ENCODE peak calls at places on chromosome X, in ten cellular contexts. One of them, this sample, is unnamed.

GRCh38 chrX:46554942-46555341 is 9.7 kb upstream of the ZNF674 start:
- DNase-seq in Daoy: no peak
- DNase-seq in M059J: peak
- DNase-seq in stimulated activated CD4-positive, alpha-beta T cell treated with anti-CD3 and anti-CD28 coated beads, TNF-alpha, amount 100 ng/mL, for 4 hours: no peak
- DNase-seq in upper lobe of right lung: no peak
- DNase-seq in activated CD4-positive, alpha-beta T cell treated with anti-CD3 and anti-CD28 coated beads, Interleukin-2, amount 50 U/mL, for 48 hours: no peak
- DNase-seq in MM.1S: peak
- DNase-seq in Ammon's horn: no peak
- DNase-seq in naive thymus-derived CD4-positive, alpha-beta T cell: no peak
- DNase-seq in T-helper 17 cell: no peak
- DNase-seq in this sample: no peak

GRCh38 chrX:56786889-56787733 is 58.1 kb downstream of the NBDY start:
- DNase-seq in naive thymus-derived CD4-positive, alpha-beta T cell: no peak
- DNase-seq in T-helper 17 cell: no peak
- DNase-seq in M059J: no peak
- DNase-seq in Daoy: no peak
- DNase-seq in stimulated activated CD4-positive, alpha-beta T cell treated with anti-CD3 and anti-CD28 coated beads, TNF-alpha, amount 100 ng/mL, for 4 hours: no peak
- DNase-seq in MM.1S: no peak
- DNase-seq in upper lobe of right lung: peak
- DNase-seq in activated CD4-positive, alpha-beta T cell treated with anti-CD3 and anti-CD28 coated beads, Interleukin-2, amount 50 U/mL, for 48 hours: no peak
- DNase-seq in Ammon's horn: no peak
- DNase-seq in this sample: no peak

GRCh38 chrX:21666679-21667078 is 8.5 kb upstream of the KLHL34 start:
- DNase-seq in MM.1S: no peak
- DNase-seq in naive thymus-derived CD4-positive, alpha-beta T cell: no peak
- DNase-seq in activated CD4-positive, alpha-beta T cell treated with anti-CD3 and anti-CD28 coated beads, Interleukin-2, amount 50 U/mL, for 48 hours: no peak
- DNase-seq in Daoy: peak
- DNase-seq in T-helper 17 cell: no peak
- DNase-seq in upper lobe of right lung: no peak
- DNase-seq in Ammon's horn: no peak
- DNase-seq in stimulated activated CD4-positive, alpha-beta T cell treated with anti-CD3 and anti-CD28 coated beads, TNF-alpha, amount 100 ng/mL, for 4 hours: no peak
- DNase-seq in M059J: peak
- DNase-seq in this sample: no peak

GRCh38 chrX:85004255-85004654 is 578 bp downstream of the APOOL start:
- DNase-seq in T-helper 17 cell: no peak
- DNase-seq in MM.1S: no peak
- DNase-seq in naive thymus-derived CD4-positive, alpha-beta T cell: no peak
- DNase-seq in Ammon's horn: no peak
- DNase-seq in Daoy: peak
- DNase-seq in stimulated activated CD4-positive, alpha-beta T cell treated with anti-CD3 and anti-CD28 coated beads, TNF-alpha, amount 100 ng/mL, for 4 hours: no peak
- DNase-seq in upper lobe of right lung: no peak
- DNase-seq in M059J: peak
- DNase-seq in activated CD4-positive, alpha-beta T cell treated with anti-CD3 and anti-CD28 coated beads, Interleukin-2, amount 50 U/mL, for 48 hours: no peak
- DNase-seq in this sample: no peak

GRCh38 chrX:67692246-67692645 is 148.4 kb downstream of the AR start:
- DNase-seq in naive thymus-derived CD4-positive, alpha-beta T cell: no peak
- DNase-seq in activated CD4-positive, alpha-beta T cell treated with anti-CD3 and anti-CD28 coated beads, Interleukin-2, amount 50 U/mL, for 48 hours: no peak
- DNase-seq in Daoy: no peak
- DNase-seq in Ammon's horn: no peak
- DNase-seq in MM.1S: peak
- DNase-seq in T-helper 17 cell: no peak
- DNase-seq in upper lobe of right lung: no peak
- DNase-seq in M059J: peak
- DNase-seq in stimulated activated CD4-positive, alpha-beta T cell treated with anti-CD3 and anti-CD28 coated beads, TNF-alpha, amount 100 ng/mL, for 4 hours: no peak
- DNase-seq in this sample: no peak

GRCh38 chrX:41350976-41351569 is 17.1 kb downstream of the DDX3X start:
- DNase-seq in activated CD4-positive, alpha-beta T cell treated with anti-CD3 and anti-CD28 coated beads, Interleukin-2, amount 50 U/mL, for 48 hours: no peak
- DNase-seq in M059J: peak
- DNase-seq in upper lobe of right lung: no peak
- DNase-seq in Daoy: no peak
- DNase-seq in naive thymus-derived CD4-positive, alpha-beta T cell: no peak
- DNase-seq in T-helper 17 cell: no peak
- DNase-seq in Ammon's horn: no peak
- DNase-seq in stimulated activated CD4-positive, alpha-beta T cell treated with anti-CD3 and anti-CD28 coated beads, TNF-alpha, amount 100 ng/mL, for 4 hours: no peak
- DNase-seq in MM.1S: no peak
- DNase-seq in this sample: no peak

GRCh38 chrX:115906881-115907280 is 263.7 kb upstream of the AGTR2 start:
- DNase-seq in Daoy: no peak
- DNase-seq in upper lobe of right lung: no peak
- DNase-seq in T-helper 17 cell: no peak
- DNase-seq in MM.1S: no peak
- DNase-seq in naive thymus-derived CD4-positive, alpha-beta T cell: no peak
- DNase-seq in stimulated activated CD4-positive, alpha-beta T cell treated with anti-CD3 and anti-CD28 coated beads, TNF-alpha, amount 100 ng/mL, for 4 hours: no peak
- DNase-seq in M059J: no peak
- DNase-seq in activated CD4-positive, alpha-beta T cell treated with anti-CD3 and anti-CD28 coated beads, Interleukin-2, amount 50 U/mL, for 48 hours: no peak
- DNase-seq in Ammon's horn: no peak
- DNase-seq in this sample: no peak

GRCh38 chrX:2261838-2262678 is 238.7 kb downstream of the DHRSX start:
- DNase-seq in T-helper 17 cell: no peak
- DNase-seq in MM.1S: no peak
- DNase-seq in activated CD4-positive, alpha-beta T cell treated with anti-CD3 and anti-CD28 coated beads, Interleukin-2, amount 50 U/mL, for 48 hours: no peak
- DNase-seq in M059J: peak
- DNase-seq in Ammon's horn: peak
- DNase-seq in Daoy: no peak
- DNase-seq in stimulated activated CD4-positive, alpha-beta T cell treated with anti-CD3 and anti-CD28 coated beads, TNF-alpha, amount 100 ng/mL, for 4 hours: no peak
- DNase-seq in upper lobe of right lung: no peak
- DNase-seq in naive thymus-derived CD4-positive, alpha-beta T cell: no peak
- DNase-seq in this sample: no peak

GRCh38 chrX:104113237-104113965 is 1.1 kb downstream of the ZCCHC18 start:
- DNase-seq in M059J: peak
- DNase-seq in Daoy: peak
- DNase-seq in stimulated activated CD4-positive, alpha-beta T cell treated with anti-CD3 and anti-CD28 coated beads, TNF-alpha, amount 100 ng/mL, for 4 hours: peak
- DNase-seq in naive thymus-derived CD4-positive, alpha-beta T cell: peak
- DNase-seq in T-helper 17 cell: peak
- DNase-seq in Ammon's horn: peak
- DNase-seq in activated CD4-positive, alpha-beta T cell treated with anti-CD3 and anti-CD28 coated beads, Interleukin-2, amount 50 U/mL, for 48 hours: peak
- DNase-seq in upper lobe of right lung: peak
- DNase-seq in MM.1S: peak
- DNase-seq in this sample: peak

GRCh38 chrX:13201605-13202219 is 118.1 kb downstream of the ATXN3L start:
- DNase-seq in naive thymus-derived CD4-positive, alpha-beta T cell: no peak
- DNase-seq in T-helper 17 cell: no peak
- DNase-seq in stimulated activated CD4-positive, alpha-beta T cell treated with anti-CD3 and anti-CD28 coated beads, TNF-alpha, amount 100 ng/mL, for 4 hours: no peak
- DNase-seq in M059J: no peak
- DNase-seq in MM.1S: no peak
- DNase-seq in activated CD4-positive, alpha-beta T cell treated with anti-CD3 and anti-CD28 coated beads, Interleukin-2, amount 50 U/mL, for 48 hours: no peak
- DNase-seq in Daoy: no peak
- DNase-seq in Ammon's horn: no peak
- DNase-seq in upper lobe of right lung: no peak
- DNase-seq in this sample: no peak

GRCh38 chrX:13076176-13076956 is 31.9 kb upstream of the FAM9C start:
- DNase-seq in Ammon's horn: no peak
- DNase-seq in stimulated activated CD4-positive, alpha-beta T cell treated with anti-CD3 and anti-CD28 coated beads, TNF-alpha, amount 100 ng/mL, for 4 hours: no peak
- DNase-seq in activated CD4-positive, alpha-beta T cell treated with anti-CD3 and anti-CD28 coated beads, Interleukin-2, amount 50 U/mL, for 48 hours: no peak
- DNase-seq in M059J: peak
- DNase-seq in Daoy: no peak
- DNase-seq in upper lobe of right lung: no peak
- DNase-seq in naive thymus-derived CD4-positive, alpha-beta T cell: no peak
- DNase-seq in MM.1S: no peak
- DNase-seq in T-helper 17 cell: no peak
- DNase-seq in this sample: no peak

GRCh38 chrX:139429913-139430312 is 100.6 kb upstream of the F9 start:
- DNase-seq in activated CD4-positive, alpha-beta T cell treated with anti-CD3 and anti-CD28 coated beads, Interleukin-2, amount 50 U/mL, for 48 hours: no peak
- DNase-seq in Daoy: peak
- DNase-seq in naive thymus-derived CD4-positive, alpha-beta T cell: no peak
- DNase-seq in T-helper 17 cell: no peak
- DNase-seq in M059J: peak
- DNase-seq in stimulated activated CD4-positive, alpha-beta T cell treated with anti-CD3 and anti-CD28 coated beads, TNF-alpha, amount 100 ng/mL, for 4 hours: no peak
- DNase-seq in Ammon's horn: peak
- DNase-seq in upper lobe of right lung: no peak
- DNase-seq in MM.1S: no peak
- DNase-seq in this sample: no peak

GRCh38 chrX:42714981-42715688 is 62.8 kb downstream of the PPP1R2C start:
- DNase-seq in T-helper 17 cell: peak
- DNase-seq in upper lobe of right lung: peak
- DNase-seq in Ammon's horn: peak
- DNase-seq in MM.1S: no peak
- DNase-seq in stimulated activated CD4-positive, alpha-beta T cell treated with anti-CD3 and anti-CD28 coated beads, TNF-alpha, amount 100 ng/mL, for 4 hours: peak
- DNase-seq in activated CD4-positive, alpha-beta T cell treated with anti-CD3 and anti-CD28 coated beads, Interleukin-2, amount 50 U/mL, for 48 hours: peak
- DNase-seq in Daoy: no peak
- DNase-seq in naive thymus-derived CD4-positive, alpha-beta T cell: no peak
- DNase-seq in M059J: peak
- DNase-seq in this sample: peak

GRCh38 chrX:53089224-53089842 is 4.6 kb upstream of the KANTR start:
- DNase-seq in upper lobe of right lung: no peak
- DNase-seq in T-helper 17 cell: no peak
- DNase-seq in Ammon's horn: peak
- DNase-seq in Daoy: peak
- DNase-seq in activated CD4-positive, alpha-beta T cell treated with anti-CD3 and anti-CD28 coated beads, Interleukin-2, amount 50 U/mL, for 48 hours: no peak
- DNase-seq in naive thymus-derived CD4-positive, alpha-beta T cell: no peak
- DNase-seq in M059J: peak
- DNase-seq in stimulated activated CD4-positive, alpha-beta T cell treated with anti-CD3 and anti-CD28 coated beads, TNF-alpha, amount 100 ng/mL, for 4 hours: no peak
- DNase-seq in MM.1S: peak
- DNase-seq in this sample: peak

GRCh38 chrX:19017271-19017670 is 33.4 kb upstream of the PHKA2 start:
- DNase-seq in Ammon's horn: peak
- DNase-seq in Daoy: peak
- DNase-seq in naive thymus-derived CD4-positive, alpha-beta T cell: no peak
- DNase-seq in M059J: peak
- DNase-seq in stimulated activated CD4-positive, alpha-beta T cell treated with anti-CD3 and anti-CD28 coated beads, TNF-alpha, amount 100 ng/mL, for 4 hours: no peak
- DNase-seq in activated CD4-positive, alpha-beta T cell treated with anti-CD3 and anti-CD28 coated beads, Interleukin-2, amount 50 U/mL, for 48 hours: no peak
- DNase-seq in MM.1S: no peak
- DNase-seq in upper lobe of right lung: no peak
- DNase-seq in T-helper 17 cell: no peak
- DNase-seq in this sample: no peak

GRCh38 chrX:130385520-130385919 is at the start of gene GPR119:
- DNase-seq in M059J: peak
- DNase-seq in T-helper 17 cell: no peak
- DNase-seq in MM.1S: no peak
- DNase-seq in Daoy: no peak
- DNase-seq in activated CD4-positive, alpha-beta T cell treated with anti-CD3 and anti-CD28 coated beads, Interleukin-2, amount 50 U/mL, for 48 hours: no peak
- DNase-seq in upper lobe of right lung: no peak
- DNase-seq in stimulated activated CD4-positive, alpha-beta T cell treated with anti-CD3 and anti-CD28 coated beads, TNF-alpha, amount 100 ng/mL, for 4 hours: no peak
- DNase-seq in Ammon's horn: no peak
- DNase-seq in naive thymus-derived CD4-positive, alpha-beta T cell: no peak
- DNase-seq in this sample: no peak

GRCh38 chrX:48468693-48469691 is 1.1 kb downstream of the SLC38A5 start:
- DNase-seq in activated CD4-positive, alpha-beta T cell treated with anti-CD3 and anti-CD28 coated beads, Interleukin-2, amount 50 U/mL, for 48 hours: peak
- DNase-seq in Ammon's horn: no peak
- DNase-seq in M059J: no peak
- DNase-seq in MM.1S: peak
- DNase-seq in Daoy: no peak
- DNase-seq in naive thymus-derived CD4-positive, alpha-beta T cell: no peak
- DNase-seq in T-helper 17 cell: no peak
- DNase-seq in upper lobe of right lung: no peak
- DNase-seq in stimulated activated CD4-positive, alpha-beta T cell treated with anti-CD3 and anti-CD28 coated beads, TNF-alpha, amount 100 ng/mL, for 4 hours: peak
- DNase-seq in this sample: no peak

GRCh38 chrX:70096052-70096451 is 33.8 kb downstream of the OTUD6A start:
- DNase-seq in upper lobe of right lung: no peak
- DNase-seq in activated CD4-positive, alpha-beta T cell treated with anti-CD3 and anti-CD28 coated beads, Interleukin-2, amount 50 U/mL, for 48 hours: peak
- DNase-seq in stimulated activated CD4-positive, alpha-beta T cell treated with anti-CD3 and anti-CD28 coated beads, TNF-alpha, amount 100 ng/mL, for 4 hours: no peak
- DNase-seq in Ammon's horn: no peak
- DNase-seq in MM.1S: no peak
- DNase-seq in T-helper 17 cell: no peak
- DNase-seq in Daoy: peak
- DNase-seq in naive thymus-derived CD4-positive, alpha-beta T cell: no peak
- DNase-seq in M059J: peak
- DNase-seq in this sample: no peak

GRCh38 chrX:153820601-153821000 is 9.7 kb downstream of the PDZD4 start:
- DNase-seq in Daoy: no peak
- DNase-seq in naive thymus-derived CD4-positive, alpha-beta T cell: no peak
- DNase-seq in activated CD4-positive, alpha-beta T cell treated with anti-CD3 and anti-CD28 coated beads, Interleukin-2, amount 50 U/mL, for 48 hours: no peak
- DNase-seq in Ammon's horn: no peak
- DNase-seq in T-helper 17 cell: no peak
- DNase-seq in upper lobe of right lung: no peak
- DNase-seq in stimulated activated CD4-positive, alpha-beta T cell treated with anti-CD3 and anti-CD28 coated beads, TNF-alpha, amount 100 ng/mL, for 4 hours: no peak
- DNase-seq in MM.1S: peak
- DNase-seq in M059J: no peak
- DNase-seq in this sample: no peak

This sample was measured in nucleus accumbens.